ENCODE peak calls at places on chromosomes 5 and 9, in five cellular contexts. N, D, I, Y and A are unnamed samples.
A peak's percentile ranks its signal among the peaks of the same experiment; 100 is the strongest.

GRCh38 chr5:66134407-66134843 is 9.7 kb upstream of the SREK1 start:
- DNase-seq in N (no peak), D (no peak), I (no peak), Y (peak; percentile 46), A (no peak)

GRCh38 chr5:154465169-154465568 is 12.9 kb downstream of the HAND1 start:
- DNase-seq in N (no peak), D (no peak), I (no peak), Y (peak; percentile 79), A (no peak)

GRCh38 chr5:151461312-151461711 is 13.9 kb downstream of the SLC36A1 start:
- DNase-seq in N (no peak), D (no peak), I (no peak), Y (no peak), A (no peak)

GRCh38 chr5:73433982-73434342 is 14.6 kb downstream of the FOXD1 start:
- DNase-seq in N (no peak), D (no peak), I (no peak), Y (no peak), A (no peak)

GRCh38 chr5:168736201-168736940 is 157.2 kb upstream of the PANK3 start:
- DNase-seq in N (no peak), D (no peak), I (no peak), Y (peak; percentile 21), A (no peak)

GRCh38 chr9:81377310-81377709 is 312.0 kb downstream of the TLE1 start:
- DNase-seq in N (no peak), D (no peak), I (no peak), Y (no peak), A (no peak)

GRCh38 chr9:107049046-107049824 is 186.3 kb downstream of the ZNF462 start:
- DNase-seq in N (no peak), D (no peak), I (no peak), Y (no peak), A (no peak)

GRCh38 chr5:174549254-174549653 is 175.1 kb upstream of the MSX2 start:
- DNase-seq in N (no peak), D (no peak), I (no peak), Y (peak; percentile 33), A (no peak)

GRCh38 chr9:99162759-99163364 is 57.9 kb downstream of the TGFBR1 start:
- DNase-seq in N (no peak), D (no peak), I (no peak), Y (peak; percentile 67), A (no peak)

GRCh38 chr5:82975396-82975795 is 101.8 kb downstream of the TMEM167A start:
- DNase-seq in N (no peak), D (no peak), I (no peak), Y (peak; percentile 4), A (no peak)

GRCh38 chr9:137509198-137509597 is 41.0 kb downstream of the PNPLA7 start:
- DNase-seq in N (no peak), D (no peak), I (no peak), Y (no peak), A (no peak)

GRCh38 chr9:137982132-137982666 is 104.6 kb downstream of the CACNA1B start:
- DNase-seq in N (no peak), D (no peak), I (no peak), Y (no peak), A (no peak)

GRCh38 chr9:14462950-14463349 is 149.0 kb upstream of the NFIB start:
- DNase-seq in N (no peak), D (no peak), I (no peak), Y (no peak), A (no peak)

GRCh38 chr9:123059472-123060220 is 26.2 kb downstream of the GPR21 start:
- DNase-seq in N (no peak), D (no peak), I (no peak), Y (no peak), A (no peak)

GRCh38 chr5:37786855-37787254 is 53.0 kb downstream of the GDNF start:
- DNase-seq in N (no peak), D (no peak), I (no peak), Y (peak; percentile 57), A (no peak)

GRCh38 chr9:133583586-133583985 is 25.6 kb downstream of the FAM163B start:
- DNase-seq in N (no peak), D (no peak), I (no peak), Y (peak; percentile 52), A (no peak)

GRCh38 chr9:98333703-98334582 is 78.5 kb upstream of the TBC1D2 start:
- DNase-seq in N (no peak), D (no peak), I (no peak), Y (peak; percentile 88), A (no peak)

GRCh38 chr9:137304383-137305059 is 2.5 kb upstream of the NRARP start:
- DNase-seq in N (no peak), D (no peak), I (peak; percentile 15), Y (no peak), A (peak; percentile 57)

GRCh38 chr5:137622850-137623249 is 113.0 kb downstream of the KLHL3 start:
- DNase-seq in N (no peak), D (no peak), I (no peak), Y (peak; percentile 43), A (peak; percentile 73)

GRCh38 chr5:164051745-164052144 is 546.3 kb downstream of the MAT2B start:
- DNase-seq in N (no peak), D (no peak), I (no peak), Y (peak; percentile 52), A (no peak)

GRCh38 chr5:93603191-93603590 is 20.2 kb downstream of the NR2F1 start:
- DNase-seq in N (no peak), D (no peak), I (no peak), Y (no peak), A (no peak)

GRCh38 chr9:125970340-125970739 is 223.2 kb downstream of the PBX3 start:
- DNase-seq in N (no peak), D (no peak), I (no peak), Y (no peak), A (no peak)

GRCh38 chr9:135416771-135417290 is 62.8 kb upstream of the PPP1R26 start:
- DNase-seq in N (no peak), D (no peak), I (no peak), Y (no peak), A (no peak)

GRCh38 chr5:138666226-138666742 is 86.9 kb upstream of the CTNNA1 start:
- DNase-seq in N (no peak), D (no peak), I (no peak), Y (no peak), A (no peak)

GRCh38 chr9:136508729-136509500 is 26.1 kb upstream of the SEC16A start:
- DNase-seq in N (no peak), D (no peak), I (no peak), Y (no peak), A (no peak)

GRCh38 chr9:93008457-93008856 is 50.0 kb upstream of the SUSD3 start:
- DNase-seq in N (no peak), D (no peak), I (no peak), Y (no peak), A (no peak)

GRCh38 chr5:181140766-181141165 is 6.6 kb upstream of the OR2V2 start:
- DNase-seq in N (no peak), D (no peak), I (no peak), Y (no peak), A (no peak)
- H3K9me3 ChIP-seq in N (no peaks in the 10 kb centered on the region), D (peaks cover 4% of the 10 kb centered on the region), I (no peaks in the 10 kb centered on the region), Y (no peaks in the 10 kb centered on the region), A (no peaks in the 10 kb centered on the region)

GRCh38 chr5:56286015-56286992 is 53.2 kb upstream of the ANKRD55 start:
- DNase-seq in N (no peak), D (no peak), I (no peak), Y (no peak), A (no peak)

GRCh38 chr5:56281489-56282163 is 48.5 kb upstream of the ANKRD55 start:
- DNase-seq in N (no peak), D (no peak), I (no peak), Y (no peak), A (no peak)

GRCh38 chr5:56282241-56282640 is 49.1 kb upstream of the ANKRD55 start:
- DNase-seq in N (no peak), D (no peak), I (no peak), Y (no peak), A (no peak)

GRCh38 chr5:56279979-56280378 is 46.8 kb upstream of the ANKRD55 start:
- DNase-seq in N (no peak), D (no peak), I (no peak), Y (peak; percentile 89), A (no peak)

DNA sequence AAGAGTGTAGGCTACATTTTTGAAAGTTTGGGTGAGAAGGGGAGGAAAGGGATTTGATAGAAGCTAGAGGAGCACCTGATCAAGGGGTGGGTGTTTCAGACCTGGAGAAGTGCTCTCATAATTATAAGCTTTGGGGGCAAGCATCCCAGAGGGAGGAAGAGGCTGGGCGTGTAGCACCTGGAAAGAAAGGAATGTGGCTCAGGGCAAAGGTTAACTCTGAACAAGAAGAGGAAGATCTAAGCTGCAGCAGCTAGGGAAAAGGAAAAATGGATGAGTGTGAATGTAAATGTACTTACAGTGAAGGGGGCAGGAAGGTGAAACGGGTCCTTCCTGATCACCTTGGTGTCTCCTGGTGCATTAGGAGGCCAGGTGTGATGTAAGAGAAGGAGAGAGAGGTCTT is 49.8 kb upstream of the ANKRD55 start:
- DNase-seq in N (no peak), D (no peak), I (no peak), Y (no peak), A (no peak)
- H3K9me3 ChIP-seq in N (no peaks in the 10 kb centered on the region), D (no peaks in the 10 kb centered on the region), I (no peaks in the 10 kb centered on the region), Y (no peaks in the 10 kb centered on the region), A (no peaks in the 10 kb centered on the region)

DNA sequence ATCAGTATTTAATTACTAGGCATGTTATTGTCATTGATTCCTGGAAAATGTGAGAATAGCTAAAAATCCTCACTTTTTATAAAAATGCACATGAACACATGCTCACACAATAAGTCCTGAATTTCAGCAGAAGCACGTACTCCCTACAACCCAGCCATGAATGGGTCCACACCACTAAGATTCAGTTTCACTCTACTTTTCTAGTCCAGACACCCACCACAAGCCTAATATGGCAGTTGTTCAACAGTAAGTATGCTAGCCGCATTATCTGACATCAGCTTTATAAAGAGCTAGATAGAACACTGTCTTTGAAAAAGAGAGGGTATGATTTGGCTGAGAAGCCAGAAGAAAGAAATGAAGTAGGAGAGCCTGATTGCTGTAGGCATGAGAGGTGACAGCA is 639.3 kb downstream of the BRINP1 start:
- DNase-seq in N (no peak), D (no peak), I (no peak), Y (no peak), A (no peak)
- H3K9me3 ChIP-seq in N (no peaks in the 10 kb centered on the region), D (no peaks in the 10 kb centered on the region), I (no peaks in the 10 kb centered on the region), Y (no peaks in the 10 kb centered on the region), A (no peaks in the 10 kb centered on the region)

GRCh38 chr9:113898151-113898550 is 22.0 kb downstream of the ZNF618 start:
- DNase-seq in N (no peak), D (no peak), I (no peak), Y (no peak), A (no peak)

GRCh38 chr9:113901196-113901818 is 25.2 kb downstream of the ZNF618 start:
- DNase-seq in N (no peak), D (no peak), I (no peak), Y (no peak), A (no peak)

GRCh38 chr9:113899205-113899604 is 23.1 kb downstream of the ZNF618 start:
- DNase-seq in N (no peak), D (no peak), I (no peak), Y (no peak), A (no peak)

GRCh38 chr9:113896713-113897112 is 20.6 kb downstream of the ZNF618 start:
- DNase-seq in N (no peak), D (no peak), I (no peak), Y (no peak), A (no peak)

DNA sequence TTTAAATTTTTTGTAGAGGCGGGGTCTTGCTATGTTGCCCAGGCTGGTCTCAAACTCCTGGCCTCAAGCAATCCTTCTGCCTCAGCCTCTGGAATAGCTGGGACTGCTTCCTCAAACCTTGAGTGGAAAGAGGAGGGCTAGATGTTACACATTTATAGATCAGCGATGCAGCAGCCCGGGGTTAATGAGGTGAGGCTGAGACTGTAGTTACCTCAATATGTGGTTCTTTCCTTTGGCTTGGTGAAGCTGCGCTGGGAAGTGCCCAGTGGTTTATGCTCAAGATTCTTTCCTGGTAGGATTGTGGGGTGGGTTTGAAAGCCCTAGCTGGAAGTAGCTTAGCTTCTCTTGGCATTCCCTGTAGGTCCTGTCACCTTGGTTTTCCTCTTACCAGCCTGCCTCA is 22.5 kb downstream of the ZNF618 start:
- DNase-seq in N (no peak), D (no peak), I (no peak), Y (no peak), A (no peak)
- H3K9me3 ChIP-seq in N (no peaks in the 10 kb centered on the region), D (no peaks in the 10 kb centered on the region), I (peaks cover 13% of the 10 kb centered on the region), Y (no peaks in the 10 kb centered on the region), A (no peaks in the 10 kb centered on the region)